ENCODE peak calls at places on chromosomes 1 and 21, in six cellular contexts. One of them, this sample, is unnamed.

GRCh38 chr1:204260601-204261197 is 46.9 kb upstream of the GOLT1A start:
- DNase-seq in BJ: no peak
- DNase-seq in MV-4-11: no peak
- DNase-seq in pancreas: no peak
- DNase-seq in transverse colon: no peak
- DNase-seq in HFF-Myc: no peak
- DNase-seq in this sample: no peak

GRCh38 chr1:172821609-172822274 is 162.8 kb downstream of the FASLG start:
- DNase-seq in HFF-Myc: peak; percentile 62
- DNase-seq in transverse colon: no peak
- DNase-seq in pancreas: no peak
- DNase-seq in BJ: no peak
- DNase-seq in MV-4-11: no peak
- DNase-seq in this sample: no peak

GRCh38 chr1:110487676-110488075 is 31.3 kb downstream of the KCNA10 start:
- DNase-seq in pancreas: no peak
- DNase-seq in BJ: no peak
- DNase-seq in transverse colon: no peak
- DNase-seq in HFF-Myc: no peak
- DNase-seq in MV-4-11: no peak
- DNase-seq in this sample: no peak

GRCh38 chr21:18228060-18228739 is 16.4 kb upstream of the CHODL start:
- DNase-seq in transverse colon: no peak
- DNase-seq in pancreas: no peak
- DNase-seq in BJ: no peak
- DNase-seq in MV-4-11: no peak
- DNase-seq in HFF-Myc: no peak
- DNase-seq in this sample: no peak

GRCh38 chr1:181111559-181111958 is 23.1 kb downstream of the IER5 start:
- DNase-seq in transverse colon: no peak
- DNase-seq in pancreas: no peak
- DNase-seq in MV-4-11: no peak
- DNase-seq in HFF-Myc: no peak
- DNase-seq in BJ: no peak
- DNase-seq in this sample: no peak

GRCh38 chr1:204398197-204399125 is 13.2 kb downstream of the PPP1R15B start:
- DNase-seq in HFF-Myc: peak; percentile 76
- DNase-seq in MV-4-11: peak; percentile 57
- DNase-seq in pancreas: peak; percentile 84
- DNase-seq in BJ: no peak
- DNase-seq in transverse colon: peak; percentile 88
- DNase-seq in this sample: peak; percentile 61

GRCh38 chr21:41369915-41370839 is 8.3 kb downstream of the MX2 start:
- DNase-seq in BJ: no peak
- DNase-seq in MV-4-11: no peak
- DNase-seq in transverse colon: no peak
- DNase-seq in pancreas: no peak
- DNase-seq in HFF-Myc: no peak
- DNase-seq in this sample: no peak

GRCh38 chr1:157249739-157250138 is 111.5 kb upstream of the ETV3 start:
- DNase-seq in BJ: no peak
- DNase-seq in HFF-Myc: no peak
- DNase-seq in transverse colon: no peak
- DNase-seq in MV-4-11: no peak
- DNase-seq in pancreas: no peak
- DNase-seq in this sample: no peak

GRCh38 chr1:41648844-41649243 is 164.4 kb upstream of the EDN2 start:
- DNase-seq in MV-4-11: no peak
- DNase-seq in pancreas: no peak
- DNase-seq in BJ: no peak
- DNase-seq in HFF-Myc: no peak
- DNase-seq in transverse colon: peak; percentile 4
- DNase-seq in this sample: no peak

GRCh38 chr1:218479436-218480115 is 134.4 kb downstream of the TGFB2 start:
- DNase-seq in transverse colon: no peak
- DNase-seq in BJ: peak; percentile 73
- DNase-seq in HFF-Myc: no peak
- DNase-seq in MV-4-11: no peak
- DNase-seq in pancreas: no peak
- DNase-seq in this sample: no peak